ENCODE peak calls at places on chromosome 2, in nine cellular contexts. One of them, this sample, is unnamed.

GRCh38 chr2:127700527-127701192 is 637 bp upstream of the SFT2D3 start:
- DNase-seq in NCI-H1092 treated with DMSO at 0.1 percent for 48 hours: no peak
- DNase-seq in small intestine: peak
- DNase-seq in kidney epithelial cell: no peak
- DNase-seq in stimulated activated CD8-positive, alpha-beta memory T cell treated with anti-CD3 and anti-CD28 coated beads, Interleukin-7, amount 100 ng/mL, for 4 hours: peak
- DNase-seq in cardiac fibroblast: no peak
- DNase-seq in COLO829: no peak
- DNase-seq in astrocyte of the cerebellum: no peak
- DNase-seq in effector memory CD8-positive, alpha-beta T cell: peak
- DNase-seq in this sample: peak

GRCh38 chr2:224038830-224039079 is 331 bp downstream of the SERPINE2 start:
- DNase-seq in NCI-H1092 treated with DMSO at 0.1 percent for 48 hours: no peak
- DNase-seq in small intestine: no peak
- DNase-seq in kidney epithelial cell: no peak
- DNase-seq in stimulated activated CD8-positive, alpha-beta memory T cell treated with anti-CD3 and anti-CD28 coated beads, Interleukin-7, amount 100 ng/mL, for 4 hours: no peak
- DNase-seq in cardiac fibroblast: no peak
- DNase-seq in COLO829: no peak
- DNase-seq in astrocyte of the cerebellum: no peak
- DNase-seq in effector memory CD8-positive, alpha-beta T cell: no peak
- DNase-seq in this sample: no peak

GRCh38 chr2:12502759-12503158 is 214.0 kb upstream of the TRIB2 start:
- DNase-seq in NCI-H1092 treated with DMSO at 0.1 percent for 48 hours: no peak
- DNase-seq in small intestine: no peak
- DNase-seq in kidney epithelial cell: no peak
- DNase-seq in stimulated activated CD8-positive, alpha-beta memory T cell treated with anti-CD3 and anti-CD28 coated beads, Interleukin-7, amount 100 ng/mL, for 4 hours: peak
- DNase-seq in cardiac fibroblast: no peak
- DNase-seq in COLO829: no peak
- DNase-seq in astrocyte of the cerebellum: no peak
- DNase-seq in effector memory CD8-positive, alpha-beta T cell: no peak
- DNase-seq in this sample: no peak

GRCh38 chr2:177772529-177772928 is 300.0 kb downstream of the PDE11A start:
- DNase-seq in NCI-H1092 treated with DMSO at 0.1 percent for 48 hours: no peak
- DNase-seq in small intestine: peak
- DNase-seq in kidney epithelial cell: no peak
- DNase-seq in stimulated activated CD8-positive, alpha-beta memory T cell treated with anti-CD3 and anti-CD28 coated beads, Interleukin-7, amount 100 ng/mL, for 4 hours: no peak
- DNase-seq in cardiac fibroblast: peak
- DNase-seq in COLO829: peak
- DNase-seq in astrocyte of the cerebellum: no peak
- DNase-seq in effector memory CD8-positive, alpha-beta T cell: no peak
- DNase-seq in this sample: peak

GRCh38 chr2:121092095-121092494 is 192.9 kb downstream of the TFCP2L1 start:
- DNase-seq in NCI-H1092 treated with DMSO at 0.1 percent for 48 hours: no peak
- DNase-seq in small intestine: peak
- DNase-seq in kidney epithelial cell: no peak
- DNase-seq in stimulated activated CD8-positive, alpha-beta memory T cell treated with anti-CD3 and anti-CD28 coated beads, Interleukin-7, amount 100 ng/mL, for 4 hours: no peak
- DNase-seq in cardiac fibroblast: no peak
- DNase-seq in COLO829: no peak
- DNase-seq in astrocyte of the cerebellum: no peak
- DNase-seq in effector memory CD8-positive, alpha-beta T cell: no peak
- DNase-seq in this sample: no peak

GRCh38 chr2:16218651-16219050 is 278.3 kb downstream of the MYCN start:
- DNase-seq in NCI-H1092 treated with DMSO at 0.1 percent for 48 hours: no peak
- DNase-seq in small intestine: peak
- DNase-seq in kidney epithelial cell: no peak
- DNase-seq in stimulated activated CD8-positive, alpha-beta memory T cell treated with anti-CD3 and anti-CD28 coated beads, Interleukin-7, amount 100 ng/mL, for 4 hours: no peak
- DNase-seq in cardiac fibroblast: no peak
- DNase-seq in COLO829: no peak
- DNase-seq in astrocyte of the cerebellum: no peak
- DNase-seq in effector memory CD8-positive, alpha-beta T cell: no peak
- DNase-seq in this sample: peak

GRCh38 chr2:100216015-100216414 is 73.6 kb upstream of the AFF3 start:
- DNase-seq in NCI-H1092 treated with DMSO at 0.1 percent for 48 hours: no peak
- DNase-seq in small intestine: no peak
- DNase-seq in kidney epithelial cell: no peak
- DNase-seq in stimulated activated CD8-positive, alpha-beta memory T cell treated with anti-CD3 and anti-CD28 coated beads, Interleukin-7, amount 100 ng/mL, for 4 hours: no peak
- DNase-seq in cardiac fibroblast: no peak
- DNase-seq in COLO829: no peak
- DNase-seq in astrocyte of the cerebellum: no peak
- DNase-seq in effector memory CD8-positive, alpha-beta T cell: no peak
- DNase-seq in this sample: no peak

GRCh38 chr2:187580462-187581124 is 26.4 kb upstream of the TFPI start:
- DNase-seq in NCI-H1092 treated with DMSO at 0.1 percent for 48 hours: peak
- DNase-seq in small intestine: peak
- DNase-seq in kidney epithelial cell: peak
- DNase-seq in stimulated activated CD8-positive, alpha-beta memory T cell treated with anti-CD3 and anti-CD28 coated beads, Interleukin-7, amount 100 ng/mL, for 4 hours: no peak
- DNase-seq in cardiac fibroblast: peak
- DNase-seq in COLO829: peak
- DNase-seq in astrocyte of the cerebellum: peak
- DNase-seq in effector memory CD8-positive, alpha-beta T cell: no peak
- DNase-seq in this sample: peak

GRCh38 chr2:235133837-235134236 is 182.0 kb downstream of the SH3BP4 start:
- DNase-seq in NCI-H1092 treated with DMSO at 0.1 percent for 48 hours: no peak
- DNase-seq in small intestine: no peak
- DNase-seq in kidney epithelial cell: no peak
- DNase-seq in stimulated activated CD8-positive, alpha-beta memory T cell treated with anti-CD3 and anti-CD28 coated beads, Interleukin-7, amount 100 ng/mL, for 4 hours: no peak
- DNase-seq in cardiac fibroblast: no peak
- DNase-seq in COLO829: no peak
- DNase-seq in astrocyte of the cerebellum: no peak
- DNase-seq in effector memory CD8-positive, alpha-beta T cell: no peak
- DNase-seq in this sample: no peak

GRCh38 chr2:223788826-223789225 is 48.6 kb downstream of the AP1S3 start:
- DNase-seq in NCI-H1092 treated with DMSO at 0.1 percent for 48 hours: no peak
- DNase-seq in small intestine: no peak
- DNase-seq in kidney epithelial cell: no peak
- DNase-seq in stimulated activated CD8-positive, alpha-beta memory T cell treated with anti-CD3 and anti-CD28 coated beads, Interleukin-7, amount 100 ng/mL, for 4 hours: no peak
- DNase-seq in cardiac fibroblast: no peak
- DNase-seq in COLO829: no peak
- DNase-seq in astrocyte of the cerebellum: no peak
- DNase-seq in effector memory CD8-positive, alpha-beta T cell: no peak
- DNase-seq in this sample: no peak

GRCh38 chr2:128374711-128375413 is 56.2 kb upstream of the HS6ST1 start:
- DNase-seq in NCI-H1092 treated with DMSO at 0.1 percent for 48 hours: no peak
- DNase-seq in small intestine: no peak
- DNase-seq in kidney epithelial cell: no peak
- DNase-seq in stimulated activated CD8-positive, alpha-beta memory T cell treated with anti-CD3 and anti-CD28 coated beads, Interleukin-7, amount 100 ng/mL, for 4 hours: no peak
- DNase-seq in cardiac fibroblast: no peak
- DNase-seq in COLO829: no peak
- DNase-seq in astrocyte of the cerebellum: no peak
- DNase-seq in effector memory CD8-positive, alpha-beta T cell: no peak
- DNase-seq in this sample: no peak

GRCh38 chr2:30213326-30213725 is 18.0 kb upstream of the LBH start:
- DNase-seq in NCI-H1092 treated with DMSO at 0.1 percent for 48 hours: no peak
- DNase-seq in small intestine: no peak
- DNase-seq in kidney epithelial cell: no peak
- DNase-seq in stimulated activated CD8-positive, alpha-beta memory T cell treated with anti-CD3 and anti-CD28 coated beads, Interleukin-7, amount 100 ng/mL, for 4 hours: no peak
- DNase-seq in cardiac fibroblast: no peak
- DNase-seq in COLO829: no peak
- DNase-seq in astrocyte of the cerebellum: no peak
- DNase-seq in effector memory CD8-positive, alpha-beta T cell: no peak
- DNase-seq in this sample: no peak

GRCh38 chr2:194992648-194993047 is 664.4 kb upstream of the SLC39A10 start:
- DNase-seq in NCI-H1092 treated with DMSO at 0.1 percent for 48 hours: no peak
- DNase-seq in small intestine: no peak
- DNase-seq in kidney epithelial cell: no peak
- DNase-seq in stimulated activated CD8-positive, alpha-beta memory T cell treated with anti-CD3 and anti-CD28 coated beads, Interleukin-7, amount 100 ng/mL, for 4 hours: no peak
- DNase-seq in cardiac fibroblast: no peak
- DNase-seq in COLO829: no peak
- DNase-seq in astrocyte of the cerebellum: no peak
- DNase-seq in effector memory CD8-positive, alpha-beta T cell: no peak
- DNase-seq in this sample: no peak

GRCh38 chr2:109330056-109330455 is 201.1 kb downstream of the SH3RF3 start:
- DNase-seq in NCI-H1092 treated with DMSO at 0.1 percent for 48 hours: no peak
- DNase-seq in small intestine: no peak
- DNase-seq in kidney epithelial cell: no peak
- DNase-seq in stimulated activated CD8-positive, alpha-beta memory T cell treated with anti-CD3 and anti-CD28 coated beads, Interleukin-7, amount 100 ng/mL, for 4 hours: no peak
- DNase-seq in cardiac fibroblast: peak
- DNase-seq in COLO829: no peak
- DNase-seq in astrocyte of the cerebellum: peak
- DNase-seq in effector memory CD8-positive, alpha-beta T cell: no peak
- DNase-seq in this sample: no peak

GRCh38 chr2:40041983-40042382 is 262.9 kb upstream of the THUMPD2 start:
- DNase-seq in NCI-H1092 treated with DMSO at 0.1 percent for 48 hours: no peak
- DNase-seq in small intestine: no peak
- DNase-seq in kidney epithelial cell: no peak
- DNase-seq in stimulated activated CD8-positive, alpha-beta memory T cell treated with anti-CD3 and anti-CD28 coated beads, Interleukin-7, amount 100 ng/mL, for 4 hours: no peak
- DNase-seq in cardiac fibroblast: peak
- DNase-seq in COLO829: no peak
- DNase-seq in astrocyte of the cerebellum: peak
- DNase-seq in effector memory CD8-positive, alpha-beta T cell: no peak
- DNase-seq in this sample: no peak

GRCh38 chr2:161044095-161044874 is 115.9 kb upstream of the TANK start:
- DNase-seq in NCI-H1092 treated with DMSO at 0.1 percent for 48 hours: no peak
- DNase-seq in small intestine: no peak
- DNase-seq in kidney epithelial cell: no peak
- DNase-seq in stimulated activated CD8-positive, alpha-beta memory T cell treated with anti-CD3 and anti-CD28 coated beads, Interleukin-7, amount 100 ng/mL, for 4 hours: no peak
- DNase-seq in cardiac fibroblast: peak
- DNase-seq in COLO829: no peak
- DNase-seq in astrocyte of the cerebellum: no peak
- DNase-seq in effector memory CD8-positive, alpha-beta T cell: no peak
- DNase-seq in this sample: no peak

GRCh38 chr2:119253114-119253702 is 29.6 kb downstream of the STEAP3 start:
- DNase-seq in NCI-H1092 treated with DMSO at 0.1 percent for 48 hours: no peak
- DNase-seq in small intestine: no peak
- DNase-seq in kidney epithelial cell: no peak
- DNase-seq in stimulated activated CD8-positive, alpha-beta memory T cell treated with anti-CD3 and anti-CD28 coated beads, Interleukin-7, amount 100 ng/mL, for 4 hours: no peak
- DNase-seq in cardiac fibroblast: peak
- DNase-seq in COLO829: no peak
- DNase-seq in astrocyte of the cerebellum: peak
- DNase-seq in effector memory CD8-positive, alpha-beta T cell: no peak
- DNase-seq in this sample: no peak

GRCh38 chr2:38178556-38179419 is 102.8 kb upstream of the CYP1B1 start:
- DNase-seq in NCI-H1092 treated with DMSO at 0.1 percent for 48 hours: no peak
- DNase-seq in small intestine: no peak
- DNase-seq in kidney epithelial cell: no peak
- DNase-seq in stimulated activated CD8-positive, alpha-beta memory T cell treated with anti-CD3 and anti-CD28 coated beads, Interleukin-7, amount 100 ng/mL, for 4 hours: no peak
- DNase-seq in cardiac fibroblast: peak
- DNase-seq in COLO829: peak
- DNase-seq in astrocyte of the cerebellum: no peak
- DNase-seq in effector memory CD8-positive, alpha-beta T cell: no peak
- DNase-seq in this sample: no peak

GRCh38 chr2:220959391-220959802 is 612.7 kb downstream of the EPHA4 start:
- DNase-seq in NCI-H1092 treated with DMSO at 0.1 percent for 48 hours: peak
- DNase-seq in small intestine: no peak
- DNase-seq in kidney epithelial cell: no peak
- DNase-seq in stimulated activated CD8-positive, alpha-beta memory T cell treated with anti-CD3 and anti-CD28 coated beads, Interleukin-7, amount 100 ng/mL, for 4 hours: no peak
- DNase-seq in cardiac fibroblast: no peak
- DNase-seq in COLO829: no peak
- DNase-seq in astrocyte of the cerebellum: no peak
- DNase-seq in effector memory CD8-positive, alpha-beta T cell: no peak
- DNase-seq in this sample: no peak

GRCh38 chr2:157722580-157723234 is 94.0 kb upstream of the ACVR1C start:
- DNase-seq in NCI-H1092 treated with DMSO at 0.1 percent for 48 hours: peak
- DNase-seq in small intestine: no peak
- DNase-seq in kidney epithelial cell: no peak
- DNase-seq in stimulated activated CD8-positive, alpha-beta memory T cell treated with anti-CD3 and anti-CD28 coated beads, Interleukin-7, amount 100 ng/mL, for 4 hours: no peak
- DNase-seq in cardiac fibroblast: peak
- DNase-seq in COLO829: no peak
- DNase-seq in astrocyte of the cerebellum: no peak
- DNase-seq in effector memory CD8-positive, alpha-beta T cell: no peak
- DNase-seq in this sample: peak

GRCh38 chr2:152564754-152565551 is 152.3 kb downstream of the PRPF40A start:
- DNase-seq in NCI-H1092 treated with DMSO at 0.1 percent for 48 hours: no peak
- DNase-seq in small intestine: no peak
- DNase-seq in kidney epithelial cell: no peak
- DNase-seq in stimulated activated CD8-positive, alpha-beta memory T cell treated with anti-CD3 and anti-CD28 coated beads, Interleukin-7, amount 100 ng/mL, for 4 hours: no peak
- DNase-seq in cardiac fibroblast: no peak
- DNase-seq in COLO829: no peak
- DNase-seq in astrocyte of the cerebellum: no peak
- DNase-seq in effector memory CD8-positive, alpha-beta T cell: no peak
- DNase-seq in this sample: no peak

GRCh38 chr2:159713691-159714585 is 1.6 kb downstream of the MARCHF7 start:
- DNase-seq in NCI-H1092 treated with DMSO at 0.1 percent for 48 hours: peak
- DNase-seq in small intestine: peak
- DNase-seq in kidney epithelial cell: no peak
- DNase-seq in stimulated activated CD8-positive, alpha-beta memory T cell treated with anti-CD3 and anti-CD28 coated beads, Interleukin-7, amount 100 ng/mL, for 4 hours: no peak
- DNase-seq in cardiac fibroblast: peak
- DNase-seq in COLO829: no peak
- DNase-seq in astrocyte of the cerebellum: no peak
- DNase-seq in effector memory CD8-positive, alpha-beta T cell: no peak
- DNase-seq in this sample: no peak

GRCh38 chr2:227219312-227220105 is 55.1 kb downstream of the COL4A3 start:
- DNase-seq in NCI-H1092 treated with DMSO at 0.1 percent for 48 hours: no peak
- DNase-seq in small intestine: no peak
- DNase-seq in kidney epithelial cell: no peak
- DNase-seq in stimulated activated CD8-positive, alpha-beta memory T cell treated with anti-CD3 and anti-CD28 coated beads, Interleukin-7, amount 100 ng/mL, for 4 hours: no peak
- DNase-seq in cardiac fibroblast: no peak
- DNase-seq in COLO829: no peak
- DNase-seq in astrocyte of the cerebellum: no peak
- DNase-seq in effector memory CD8-positive, alpha-beta T cell: no peak
- DNase-seq in this sample: no peak

GRCh38 chr2:126722546-126722945 is 66.6 kb downstream of the GYPC start:
- DNase-seq in NCI-H1092 treated with DMSO at 0.1 percent for 48 hours: no peak
- DNase-seq in small intestine: no peak
- DNase-seq in kidney epithelial cell: no peak
- DNase-seq in stimulated activated CD8-positive, alpha-beta memory T cell treated with anti-CD3 and anti-CD28 coated beads, Interleukin-7, amount 100 ng/mL, for 4 hours: no peak
- DNase-seq in cardiac fibroblast: no peak
- DNase-seq in COLO829: no peak
- DNase-seq in astrocyte of the cerebellum: no peak
- DNase-seq in effector memory CD8-positive, alpha-beta T cell: no peak
- DNase-seq in this sample: no peak

GRCh38 chr2:175010848-175011254 is 5.7 kb upstream of the CHN1 start:
- DNase-seq in NCI-H1092 treated with DMSO at 0.1 percent for 48 hours: peak
- DNase-seq in small intestine: no peak
- DNase-seq in kidney epithelial cell: no peak
- DNase-seq in stimulated activated CD8-positive, alpha-beta memory T cell treated with anti-CD3 and anti-CD28 coated beads, Interleukin-7, amount 100 ng/mL, for 4 hours: no peak
- DNase-seq in cardiac fibroblast: no peak
- DNase-seq in COLO829: no peak
- DNase-seq in astrocyte of the cerebellum: no peak
- DNase-seq in effector memory CD8-positive, alpha-beta T cell: no peak
- DNase-seq in this sample: peak

GRCh38 chr2:72887836-72888437 is 729 bp downstream of the SPR start:
- DNase-seq in NCI-H1092 treated with DMSO at 0.1 percent for 48 hours: peak
- DNase-seq in small intestine: peak
- DNase-seq in kidney epithelial cell: peak
- DNase-seq in stimulated activated CD8-positive, alpha-beta memory T cell treated with anti-CD3 and anti-CD28 coated beads, Interleukin-7, amount 100 ng/mL, for 4 hours: peak
- DNase-seq in cardiac fibroblast: peak
- DNase-seq in COLO829: peak
- DNase-seq in astrocyte of the cerebellum: peak
- DNase-seq in effector memory CD8-positive, alpha-beta T cell: peak
- DNase-seq in this sample: peak

GRCh38 chr2:106843910-106844250 is 42.1 kb downstream of the ST6GAL2 start:
- DNase-seq in NCI-H1092 treated with DMSO at 0.1 percent for 48 hours: peak
- DNase-seq in small intestine: no peak
- DNase-seq in kidney epithelial cell: no peak
- DNase-seq in stimulated activated CD8-positive, alpha-beta memory T cell treated with anti-CD3 and anti-CD28 coated beads, Interleukin-7, amount 100 ng/mL, for 4 hours: no peak
- DNase-seq in cardiac fibroblast: no peak
- DNase-seq in COLO829: no peak
- DNase-seq in astrocyte of the cerebellum: no peak
- DNase-seq in effector memory CD8-positive, alpha-beta T cell: no peak
- DNase-seq in this sample: no peak

GRCh38 chr2:8986327-8986976 is 17.0 kb downstream of the MBOAT2 start:
- DNase-seq in NCI-H1092 treated with DMSO at 0.1 percent for 48 hours: no peak
- DNase-seq in small intestine: peak
- DNase-seq in kidney epithelial cell: no peak
- DNase-seq in stimulated activated CD8-positive, alpha-beta memory T cell treated with anti-CD3 and anti-CD28 coated beads, Interleukin-7, amount 100 ng/mL, for 4 hours: no peak
- DNase-seq in cardiac fibroblast: no peak
- DNase-seq in COLO829: no peak
- DNase-seq in astrocyte of the cerebellum: no peak
- DNase-seq in effector memory CD8-positive, alpha-beta T cell: no peak
- DNase-seq in this sample: no peak

GRCh38 chr2:63842149-63843061 is 709 bp downstream of the UGP2 start:
- DNase-seq in NCI-H1092 treated with DMSO at 0.1 percent for 48 hours: peak
- DNase-seq in small intestine: peak
- DNase-seq in kidney epithelial cell: no peak
- DNase-seq in stimulated activated CD8-positive, alpha-beta memory T cell treated with anti-CD3 and anti-CD28 coated beads, Interleukin-7, amount 100 ng/mL, for 4 hours: no peak
- DNase-seq in cardiac fibroblast: peak
- DNase-seq in COLO829: no peak
- DNase-seq in astrocyte of the cerebellum: no peak
- DNase-seq in effector memory CD8-positive, alpha-beta T cell: no peak
- DNase-seq in this sample: peak

GRCh38 chr2:202758638-202759037 is 112.9 kb downstream of the ICA1L start:
- DNase-seq in NCI-H1092 treated with DMSO at 0.1 percent for 48 hours: no peak
- DNase-seq in small intestine: no peak
- DNase-seq in kidney epithelial cell: peak
- DNase-seq in stimulated activated CD8-positive, alpha-beta memory T cell treated with anti-CD3 and anti-CD28 coated beads, Interleukin-7, amount 100 ng/mL, for 4 hours: no peak
- DNase-seq in cardiac fibroblast: no peak
- DNase-seq in COLO829: no peak
- DNase-seq in astrocyte of the cerebellum: no peak
- DNase-seq in effector memory CD8-positive, alpha-beta T cell: no peak
- DNase-seq in this sample: no peak

GRCh38 chr2:19321946-19322345 is 36.5 kb downstream of the OSR1 start:
- DNase-seq in NCI-H1092 treated with DMSO at 0.1 percent for 48 hours: no peak
- DNase-seq in small intestine: no peak
- DNase-seq in kidney epithelial cell: peak
- DNase-seq in stimulated activated CD8-positive, alpha-beta memory T cell treated with anti-CD3 and anti-CD28 coated beads, Interleukin-7, amount 100 ng/mL, for 4 hours: no peak
- DNase-seq in cardiac fibroblast: peak
- DNase-seq in COLO829: no peak
- DNase-seq in astrocyte of the cerebellum: no peak
- DNase-seq in effector memory CD8-positive, alpha-beta T cell: no peak
- DNase-seq in this sample: no peak

This sample was measured in NCI-H2227 treated with DMSO at 0.1 percent for 48 hours.